ENCODE peak calls at places on chromosomes 12 and 14, in four cellular contexts. K, D, T and L are unnamed samples.
A peak's percentile ranks its signal among the peaks of the same experiment; 100 is the strongest.

GRCh38 chr12:82963961-82964360 is 277.3 kb downstream of the TMTC2 start:
- DNase-seq in T (no peak), K (no peak), D (no peak), L (peak; percentile 44)

GRCh38 chr14:33790996-33791395 is 159.9 kb downstream of the EGLN3 start:
- DNase-seq in D (no peak), T (no peak), K (no peak), L (no peak)

GRCh38 chr14:84544486-84544885 is 985.5 kb upstream of the FLRT2 start:
- DNase-seq in K (no peak), D (no peak), T (no peak), L (no peak)

GRCh38 chr14:91164676-91165075 is 50.8 kb downstream of the DGLUCY start:
- DNase-seq in K (no peak), D (no peak), T (no peak), L (no peak)

GRCh38 chr12:3432868-3433267 is 58.1 kb upstream of the PRMT8 start:
- DNase-seq in T (no peak), D (no peak), K (no peak), L (no peak)

GRCh38 chr12:107291018-107291417 is 197.7 kb upstream of the CRY1 start:
- DNase-seq in K (no peak), T (no peak), D (no peak), L (no peak)

GRCh38 chr12:52521175-52521574 is 981 bp upstream of the KRT5 start:
- DNase-seq in K (no peak), T (peak; percentile 35), D (no peak), L (no peak)

GRCh38 chr12:48183091-48183875 is at the start of gene CCDC184:
- DNase-seq in D (peak; percentile 60), T (peak; percentile 55), K (peak; percentile 80), L (peak; percentile 94)

GRCh38 chr12:123388948-123389559 is 5.1 kb downstream of the KMT5A start:
- DNase-seq in D (no peak), T (peak; percentile 31), K (no peak), L (no peak)

GRCh38 chr12:116303929-116304328 is 26.4 kb upstream of the MED13L start:
- DNase-seq in K (no peak), D (no peak), T (no peak), L (no peak)

GRCh38 chr14:22200977-22201605 is 387.9 kb downstream of the DAD1 start:
- DNase-seq in D (no peak), K (peak; percentile 66), T (peak; percentile 19), L (peak; percentile 50)

GRCh38 chr12:70744133-70744532 is 106.9 kb upstream of the PTPRB start:
- DNase-seq in D (no peak), K (no peak), T (peak; percentile 58), L (no peak)

GRCh38 chr12:121050725-121051124 is 11.7 kb upstream of the OASL start:
- DNase-seq in T (no peak), K (no peak), D (no peak), L (peak; percentile 18)

GRCh38 chr14:70759398-70759797 is 49.9 kb downstream of the MAP3K9 start:
- DNase-seq in D (no peak), K (no peak), T (no peak), L (no peak)

GRCh38 chr12:75208851-75209781 is 523 bp downstream of the KCNC2 start:
- DNase-seq in D (no peak), T (peak; percentile 58), K (peak; percentile 65), L (peak; percentile 45)

GRCh38 chr14:20350280-20350679 is 6.8 kb downstream of the PARP2 start:
- DNase-seq in K (no peak), D (no peak), T (no peak), L (no peak)

GRCh38 chr12:30994274-30994673 is 67.7 kb downstream of the TSPAN11 start:
- DNase-seq in K (no peak), D (no peak), T (no peak), L (no peak)

GRCh38 chr14:103476065-103476464 is 46.6 kb downstream of the CKB start:
- DNase-seq in K (no peak), D (no peak), T (no peak), L (no peak)

GRCh38 chr12:54014315-54015209 is 5.8 kb downstream of the HOXC8 start:
- DNase-seq in K (no peak), T (no peak), D (no peak), L (no peak)

GRCh38 chr12:86914716-86915115 is 658.5 kb upstream of the MGAT4C start:
- DNase-seq in K (peak; percentile 64), D (no peak), T (peak; percentile 56), L (peak; percentile 42)

GRCh38 chr12:56256326-56256960 is 1.7 kb downstream of the ANKRD52 start:
- DNase-seq in T (no peak), K (peak; percentile 36), D (no peak), L (no peak)

GRCh38 chr14:68522510-68523325 is 270.1 kb downstream of the ZFP36L1 start:
- DNase-seq in T (no peak), D (no peak), K (no peak), L (peak; percentile 79)